ENCODE peak calls at places on chromosomes 6 and 20, in seven cellular contexts. E is ureter, M is heart left ventricle, U is OCI-LY7, J is NCI-H226, O is astrocyte, B is type B pancreatic cell. F is an unnamed sample.

GRCh38 chr6:139871844-139872510 is 497.5 kb upstream of the CITED2 start:
- DNase-seq in E (no peak), U (no peak), B (no peak), O (no peak), M (no peak), J (no peak), F (no peak)

GRCh38 chr6:150142657-150143501 is at the start of gene PPP1R14C:
- DNase-seq in M (peak; percentile 48), B (no peak), E (no peak), O (peak; percentile 23), J (peak; percentile 56), U (no peak), F (no peak)

GRCh38 chr6:12474167-12475140 is 184.3 kb downstream of the EDN1 start:
- DNase-seq in O (peak; percentile 59), M (no peak), E (no peak), U (no peak), J (no peak), B (no peak), F (no peak)

GRCh38 chr6:157089851-157090250 is 233.5 kb downstream of the TMEM242 start:
- DNase-seq in E (no peak), M (no peak), U (no peak), B (no peak), J (no peak), O (no peak), F (no peak)

GRCh38 chr6:66851930-66852329 is 1144.9 kb upstream of the EYS start:
- DNase-seq in U (no peak), J (no peak), B (no peak), O (peak; percentile 6), E (no peak), M (no peak), F (no peak)

GRCh38 chr6:168150551-168151444 is 71.8 kb upstream of the FRMD1 start:
- DNase-seq in B (peak; percentile 32), J (no peak), O (no peak), E (peak; percentile 41), U (no peak), M (peak; percentile 15), F (no peak)

GRCh38 chr20:1415667-1416468 is 23.0 kb upstream of the FKBP1A start:
- DNase-seq in O (peak; percentile 96), U (no peak), J (peak; percentile 83), B (no peak), M (no peak), E (no peak), F (no peak)

GRCh38 chr6:152089992-152090391 is 282.5 kb downstream of the ESR1 start:
- DNase-seq in B (no peak), J (peak; percentile 24), U (no peak), M (no peak), O (peak; percentile 78), E (no peak), F (no peak)

GRCh38 chr6:158938811-158939254 is 61.2 kb downstream of the RSPH3 start:
- DNase-seq in M (no peak), J (no peak), U (peak; percentile 48), E (peak; percentile 60), O (no peak), B (no peak), F (no peak)